ENCODE peak calls at places on chromosome 9, in six cellular contexts. B, D, G, V, Q and O are unnamed samples.

GRCh38 chr9:22044583-22044982 is 35.5 kb upstream of the CDKN2B start:
- DNase-seq in G (no peak), D (no peak), Q (peak; percentile 91), V (no peak), B (no peak), O (no peak)

GRCh38 chr9:92538541-92538940 is 2.8 kb upstream of the ECM2 start:
- DNase-seq in Q (peak; percentile 82), D (no peak), B (no peak), V (no peak), G (no peak), O (no peak)

GRCh38 chr9:6150483-6150882 is 65.1 kb upstream of the IL33 start:
- DNase-seq in V (no peak), Q (no peak), G (no peak), D (no peak), B (no peak), O (no peak)

GRCh38 chr9:136539427-136540412 is 6.1 kb downstream of the NOTCH1 start:
- DNase-seq in B (peak; percentile 94), Q (no peak), D (no peak), V (no peak), G (peak; percentile 71), O (peak; percentile 77)

GRCh38 chr9:21556581-21557427 is 74.7 kb upstream of the IFNE start:
- DNase-seq in Q (no peak), B (no peak), G (no peak), D (no peak), V (no peak), O (no peak)

GRCh38 chr9:100426532-100427365 is at the start of gene MSANTD3:
- DNase-seq in Q (peak; percentile 88), B (peak; percentile 50), G (peak; percentile 55), V (peak; percentile 77), D (peak; percentile 81), O (peak; percentile 56)

GRCh38 chr9:105063665-105064247 is 135.8 kb upstream of the ABCA1 start:
- DNase-seq in Q (peak; percentile 91), B (no peak), D (no peak), G (no peak), V (peak; percentile 58), O (no peak)

GRCh38 chr9:121459513-121459912 is 40.1 kb downstream of the GGTA1 start:
- DNase-seq in B (no peak), V (no peak), Q (peak; percentile 9), D (peak; percentile 61), G (no peak), O (no peak)

GRCh38 chr9:129708799-129709198 is 43.4 kb downstream of the PRRX2 start:
- DNase-seq in Q (peak; percentile 74), G (no peak), V (no peak), B (no peak), D (no peak), O (no peak)

GRCh38 chr9:91727316-91727861 is 222.6 kb downstream of the ROR2 start:
- DNase-seq in B (no peak), V (peak; percentile 55), G (no peak), D (peak; percentile 85), Q (peak; percentile 72), O (peak; percentile 25)

GRCh38 chr9:133135193-133135745 is 14.2 kb upstream of the RALGDS start:
- DNase-seq in Q (peak; percentile 98), B (peak; percentile 36), D (no peak), V (peak; percentile 87), G (no peak), O (no peak)

GRCh38 chr9:127895811-127896210 is 3.6 kb downstream of the ST6GALNAC6 start:
- DNase-seq in B (no peak), G (no peak), V (no peak), D (peak; percentile 26), Q (no peak), O (no peak)

GRCh38 chr9:35651964-35652828 is 1.5 kb upstream of the SIT1 start:
- DNase-seq in G (no peak), B (no peak), V (peak; percentile 75), D (no peak), Q (peak; percentile 84), O (no peak)

GRCh38 chr9:99419099-99419498 is 197.0 kb downstream of the SEC61B start:
- DNase-seq in Q (no peak), D (no peak), V (no peak), G (no peak), B (no peak), O (no peak)

GRCh38 chr9:137971477-137972138 is 94.0 kb downstream of the CACNA1B start:
- DNase-seq in B (no peak), Q (no peak), V (no peak), G (no peak), D (peak; percentile 32), O (no peak)

GRCh38 chr9:135326141-135326540 is 153.4 kb upstream of the PPP1R26 start:
- DNase-seq in Q (no peak), B (no peak), G (no peak), V (no peak), D (no peak), O (no peak)

GRCh38 chr9:112846528-112847488 is 43.9 kb downstream of the SLC46A2 start:
- DNase-seq in D (peak; percentile 52), V (no peak), Q (peak; percentile 76), B (no peak), G (no peak), O (no peak)

GRCh38 chr9:75452512-75452911 is 364.2 kb downstream of the OSTF1 start:
- DNase-seq in V (no peak), Q (no peak), B (no peak), D (no peak), G (no peak), O (no peak)

GRCh38 chr9:121725008-121725795 is 73.8 kb downstream of the DAB2IP start:
- DNase-seq in D (no peak), G (no peak), V (no peak), Q (peak; percentile 100), B (no peak), O (no peak)

GRCh38 chr9:134063088-134063875 is 4.5 kb downstream of the BRD3 start:
- DNase-seq in V (no peak), D (peak; percentile 45), Q (no peak), B (no peak), G (no peak), O (no peak)

GRCh38 chr9:120650352-120650751 is 63.9 kb downstream of the MEGF9 start:
- DNase-seq in D (no peak), G (no peak), Q (no peak), V (peak; percentile 31), B (no peak), O (no peak)

GRCh38 chr9:36148652-36149051 is 12.1 kb downstream of the GLIPR2 start:
- DNase-seq in V (peak; percentile 85), G (peak; percentile 96), D (no peak), B (peak; percentile 58), Q (peak; percentile 96), O (no peak)

GRCh38 chr9:17484906-17485305 is 94.0 kb upstream of the SH3GL2 start:
- DNase-seq in Q (peak; percentile 2), V (no peak), G (no peak), B (no peak), D (no peak), O (no peak)

GRCh38 chr9:99851028-99851822 is 29.5 kb downstream of the NR4A3 start:
- DNase-seq in Q (no peak), V (no peak), D (no peak), G (no peak), B (no peak), O (peak; percentile 58)

GRCh38 chr9:34651286-34651685 is 699 bp upstream of the IL11RA start:
- DNase-seq in D (no peak), B (no peak), Q (peak; percentile 75), G (no peak), V (no peak), O (no peak)

GRCh38 chr9:111904889-111905288 is 8.3 kb downstream of the UGCG start:
- DNase-seq in V (no peak), G (no peak), D (no peak), Q (no peak), B (no peak), O (no peak)

GRCh38 chr9:134735441-134736175 is 94.0 kb downstream of the COL5A1 start:
- DNase-seq in B (no peak), Q (peak; percentile 36), V (no peak), G (no peak), D (no peak), O (no peak)

GRCh38 chr9:98045234-98046160 is 11.0 kb upstream of the NANS start:
- DNase-seq in V (peak; percentile 47), D (no peak), B (peak; percentile 23), Q (no peak), G (no peak), O (peak; percentile 65)

GRCh38 chr9:1005043-1005667 is 28.7 kb downstream of the DMRT3 start:
- DNase-seq in B (no peak), Q (peak; percentile 79), D (peak; percentile 68), G (peak; percentile 13), V (peak; percentile 67), O (no peak)

GRCh38 chr9:34665381-34666250 is 3.2 kb upstream of the CCL27 start:
- DNase-seq in V (peak; percentile 95), Q (peak; percentile 98), G (peak; percentile 95), D (peak; percentile 98), B (peak; percentile 88), O (peak; percentile 79)

GRCh38 chr9:87950296-87950695 is 24.0 kb downstream of the CDK20 start:
- DNase-seq in D (no peak), Q (no peak), G (no peak), B (no peak), V (no peak), O (no peak)

GRCh38 chr9:85577353-85577952 is 164.3 kb downstream of the AGTPBP1 start:
- DNase-seq in V (no peak), Q (no peak), D (no peak), G (no peak), B (no peak), O (no peak)

GRCh38 chr9:3001311-3001710 is 157.4 kb upstream of the PUM3 start:
- DNase-seq in G (no peak), B (no peak), Q (peak; percentile 3), V (no peak), D (no peak), O (no peak)

GRCh38 chr9:131404581-131404980 is 10.7 kb downstream of the PRRC2B start:
- DNase-seq in D (no peak), B (no peak), V (no peak), G (no peak), Q (peak; percentile 42), O (no peak)

GRCh38 chr9:2307480-2307879 is 292.3 kb downstream of the SMARCA2 start:
- DNase-seq in B (no peak), G (no peak), D (no peak), Q (peak; percentile 91), V (peak; percentile 8), O (no peak)

GRCh38 chr9:4674783-4675182 is 4.6 kb upstream of the CDC37L1 start:
- DNase-seq in B (no peak), Q (peak; percentile 93), G (no peak), D (no peak), V (peak; percentile 49), O (no peak)

GRCh38 chr9:9170735-9171134 is 1371.2 kb upstream of the DMAC1 start:
- DNase-seq in V (no peak), G (no peak), D (no peak), Q (no peak), B (no peak), O (no peak)

GRCh38 chr9:37667706-37668672 is 17.2 kb downstream of the FRMPD1 start:
- DNase-seq in Q (no peak), D (peak; percentile 87), B (no peak), V (no peak), G (no peak), O (no peak)